ENCODE peak calls at places on chromosomes 16 and 17, in five cellular contexts. V is H1, L is SK-N-SH, S is HepG2, Q is GM12892. D is an unnamed sample.

GRCh38 chr16:49472598-49472997 is 99.0 kb downstream of the C16orf78 start:
- DNase-seq in Q (no peak), S (no peak), V (peak), L (no peak), D (no peak)

GRCh38 chr17:59287887-59288286 is 43.6 kb upstream of the YPEL2 start:
- DNase-seq in S (no peak), L (no peak), V (no peak), Q (no peak), D (no peak)

GRCh38 chr17:42200702-42201101 is 6.4 kb upstream of the GHDC start:
- DNase-seq in Q (no peak), V (no peak), L (peak), S (no peak), D (no peak)

GRCh38 chr17:74852237-74853047 is 7.2 kb downstream of the GRIN2C start:
- DNase-seq in S (peak), V (peak), Q (no peak), L (peak), D (no peak)

GRCh38 chr17:68351395-68351794 is 60.1 kb downstream of the ARSG start:
- DNase-seq in V (no peak), Q (no peak), S (no peak), L (peak), D (no peak)

GRCh38 chr16:27924411-27925118 is 138.9 kb downstream of the GSG1L start:
- DNase-seq in Q (no peak), V (no peak), L (no peak), S (no peak), D (no peak)

GRCh38 chr17:61410555-61411089 is 11.0 kb downstream of the TBX2 start:
- DNase-seq in L (peak), S (no peak), V (peak), Q (peak), D (peak)

GRCh38 chr16:85908889-85909584 is 10.1 kb downstream of the IRF8 start:
- DNase-seq in V (no peak), Q (no peak), L (no peak), S (no peak), D (no peak)

GRCh38 chr17:75006653-75007052 is 5.8 kb upstream of the MRPL58 start:
- DNase-seq in S (peak), Q (no peak), L (no peak), V (no peak), D (no peak)

GRCh38 chr16:29116980-29117379 is 132.1 kb downstream of the LAT start:
- DNase-seq in S (no peak), L (no peak), Q (no peak), V (no peak), D (no peak)

GRCh38 chr17:9487406-9487805 is 88.2 kb downstream of the STX8 start:
- DNase-seq in V (no peak), S (no peak), Q (no peak), L (no peak), D (no peak)

GRCh38 chr16:4105848-4106247 is 10.4 kb downstream of the ADCY9 start:
- DNase-seq in L (no peak), V (no peak), S (no peak), Q (no peak), D (no peak)

GRCh38 chr16:23152386-23153178 is 3.3 kb upstream of the USP31 start:
- DNase-seq in Q (no peak), V (no peak), L (no peak), S (no peak), D (no peak)

GRCh38 chr17:76382803-76383644 is 1.4 kb upstream of the SPHK1 start:
- DNase-seq in Q (peak), L (peak), V (peak), S (peak), D (peak)

GRCh38 chr17:62219500-62219899 is 154.4 kb upstream of the MED13 start:
- DNase-seq in S (no peak), L (no peak), Q (no peak), V (no peak), D (no peak)

GRCh38 chr17:68676856-68677255 is 75.7 kb upstream of the FAM20A start:
- DNase-seq in Q (no peak), V (no peak), S (no peak), L (no peak), D (no peak)

GRCh38 chr16:56109205-56109604 is 82.1 kb upstream of the GNAO1 start:
- DNase-seq in S (no peak), Q (no peak), V (no peak), L (no peak), D (no peak)

GRCh38 chr16:74936902-74937560 is 47.9 kb downstream of the WDR59 start:
- DNase-seq in L (no peak), Q (no peak), V (no peak), S (no peak), D (peak)

GRCh38 chr16:54402270-54402669 is 115.7 kb upstream of the IRX3 start:
- DNase-seq in V (no peak), Q (no peak), S (no peak), L (peak), D (no peak)

GRCh38 chr16:2343211-2343610 is 2.7 kb upstream of the ABCA3 start:
- DNase-seq in V (no peak), S (no peak), L (no peak), Q (no peak), D (no peak)

GRCh38 chr16:2337431-2338296 is 2.9 kb downstream of the ABCA3 start:
- DNase-seq in V (peak), L (no peak), S (no peak), Q (no peak), D (no peak)

GRCh38 chr16:2341456-2342447 is 1.2 kb upstream of the ABCA3 start:
- DNase-seq in S (no peak), L (no peak), Q (no peak), V (peak), D (no peak)

GRCh38 chr16:2340564-2341455 is at the start of gene ABCA3:
- DNase-seq in Q (peak), V (peak), L (peak), S (peak), D (peak)

DNA sequence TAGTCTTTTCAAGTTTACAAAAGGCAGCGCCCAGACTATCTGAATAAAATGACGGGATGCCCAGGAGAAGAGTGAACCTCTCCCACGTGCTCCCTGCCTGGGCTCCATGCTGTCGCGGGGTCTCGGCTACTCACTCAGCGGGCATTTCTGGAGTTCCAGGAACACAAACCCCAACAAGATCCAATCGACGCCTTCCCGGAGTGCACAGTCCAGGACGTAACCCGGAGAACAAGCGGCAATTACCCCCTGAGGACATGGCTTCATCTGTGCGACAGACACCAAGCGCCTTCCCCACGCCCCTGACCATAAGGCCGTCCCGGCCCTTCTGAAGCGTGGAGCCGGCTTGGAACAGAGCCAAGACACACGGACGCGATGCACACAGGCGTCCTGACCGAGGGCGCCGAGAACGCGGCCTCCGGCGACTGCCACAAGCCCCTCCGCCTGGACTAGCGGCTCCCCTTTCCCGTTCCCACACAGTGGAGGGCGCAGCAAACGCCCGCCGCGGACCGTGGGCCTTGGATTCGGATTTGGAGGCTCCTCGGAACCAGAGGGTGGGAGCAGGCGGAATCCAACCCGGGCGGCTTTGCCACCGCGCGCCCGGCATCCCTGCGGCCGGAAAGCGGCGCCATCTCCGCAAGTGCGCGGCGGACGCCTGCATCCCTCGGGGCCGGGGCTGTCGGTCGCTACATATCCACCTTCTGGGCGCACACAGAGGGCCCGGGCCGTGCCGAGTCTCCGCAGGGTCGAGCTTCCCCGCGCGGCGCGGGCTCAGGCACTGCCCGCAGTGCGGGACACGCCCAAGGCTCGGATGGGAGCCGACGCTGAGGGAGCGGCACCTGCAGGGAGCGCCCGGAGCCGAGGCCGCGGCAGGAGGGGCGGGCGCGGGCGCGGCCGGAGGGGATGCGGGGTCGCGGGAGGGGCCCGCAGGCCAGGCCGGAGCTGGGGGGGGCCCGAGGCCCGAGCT is 725 bp downstream of the ABCA3 start:
- DNase-seq in L (peak), S (peak), V (peak), Q (peak), D (peak)
- TF ChIP-seq TAF1 in L (no peak), S (peak), V (peak), Q (no peak), D (no peak)

DNA sequence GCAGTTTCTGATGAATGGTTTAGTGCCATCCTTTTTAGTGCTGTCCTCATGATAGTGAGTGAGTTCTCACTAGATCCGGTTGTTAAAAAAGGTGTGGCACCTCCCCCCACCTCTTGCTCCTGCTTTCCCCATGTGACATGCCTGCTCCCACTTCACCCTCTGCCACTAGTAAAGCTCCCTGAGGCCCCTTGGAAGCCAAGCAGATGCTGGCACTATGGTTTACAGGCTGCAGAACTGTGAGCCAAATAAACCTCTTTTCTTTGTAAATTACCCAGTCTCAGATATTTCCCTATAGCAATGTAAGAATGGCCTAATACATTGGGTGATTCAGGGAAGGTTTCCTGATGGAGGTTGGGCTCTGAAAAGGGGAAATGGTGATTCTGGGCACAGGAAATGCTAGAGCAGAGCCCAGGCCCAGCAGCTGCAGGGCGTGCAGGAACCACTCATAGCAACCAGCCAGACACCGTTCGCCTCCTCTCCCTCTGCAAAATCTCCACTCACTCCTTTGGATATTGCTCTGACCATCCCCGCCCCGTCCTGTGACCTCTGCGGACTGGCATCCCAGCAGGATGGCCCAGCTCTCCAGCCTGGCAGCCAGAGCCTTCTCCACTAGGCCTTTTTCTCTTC is 2.6 kb upstream of the ADORA2B start:
- DNase-seq in S (no peak), V (no peak), L (no peak), Q (no peak), D (no peak)
- TF ChIP-seq POLR2AphosphoS5 in S (no peak), V (no peak), L (no peak), Q (no peak), D (no peak)

GRCh38 chr17:15247891-15248529 is 17.1 kb downstream of the PMP22 start:
- DNase-seq in V (no peak), L (no peak), Q (no peak), S (no peak), D (no peak)
- TF ChIP-seq TAF1 in V (no peak), L (no peak), Q (no peak), S (no peak), D (no peak)

GRCh38 chr17:43906951-43907424 is 348 bp downstream of the MPP2 start:
- DNase-seq in V (no peak), L (no peak), S (no peak), Q (no peak), D (no peak)

GRCh38 chr17:43905985-43906852 is 1.1 kb downstream of the MPP2 start:
- DNase-seq in V (peak), S (peak), L (peak), Q (no peak), D (no peak)

GRCh38 chr17:43909537-43910231 is 2.3 kb upstream of the MPP2 start:
- DNase-seq in Q (no peak), S (no peak), L (no peak), V (no peak), D (no peak)

GRCh38 chr17:43907425-43907981 is at the start of gene MPP2:
- DNase-seq in V (peak), L (peak), Q (peak), S (peak), D (peak)

DNA sequence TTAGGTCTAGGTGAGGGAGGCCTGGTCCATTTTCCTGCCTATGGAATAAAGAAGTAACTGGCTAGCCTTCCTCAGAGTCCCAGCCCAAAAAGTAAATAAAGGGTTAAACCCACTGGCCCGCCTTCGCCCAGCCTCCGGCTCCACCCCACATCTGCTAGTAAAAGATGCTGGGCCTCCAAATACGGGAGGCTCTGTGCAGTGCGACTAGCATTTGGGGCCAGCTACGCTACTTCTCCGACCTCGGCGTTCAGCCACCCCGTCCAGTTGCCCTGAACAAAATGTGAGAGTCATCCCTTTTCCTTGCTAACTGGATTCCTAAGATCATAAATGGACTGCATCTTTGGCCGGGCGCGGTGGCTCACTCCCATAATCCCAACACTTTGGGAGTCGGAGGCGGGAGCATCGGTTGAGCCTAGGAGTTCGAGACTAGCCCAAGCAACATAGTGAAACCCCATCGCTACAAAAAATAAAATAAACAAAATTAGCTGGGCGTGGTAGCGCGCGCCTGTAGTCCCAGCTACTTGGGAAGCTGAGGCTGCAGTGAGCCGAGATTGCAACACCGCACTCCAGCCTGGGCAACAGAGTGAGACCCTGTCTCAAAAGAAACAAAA is 880 bp upstream of the MPP2 start:
- DNase-seq in Q (no peak), V (peak), L (peak), S (no peak), D (peak)
- TF ChIP-seq POLR2AphosphoS5 in Q (no peak), V (no peak), L (no peak), S (no peak), D (no peak)

DNA sequence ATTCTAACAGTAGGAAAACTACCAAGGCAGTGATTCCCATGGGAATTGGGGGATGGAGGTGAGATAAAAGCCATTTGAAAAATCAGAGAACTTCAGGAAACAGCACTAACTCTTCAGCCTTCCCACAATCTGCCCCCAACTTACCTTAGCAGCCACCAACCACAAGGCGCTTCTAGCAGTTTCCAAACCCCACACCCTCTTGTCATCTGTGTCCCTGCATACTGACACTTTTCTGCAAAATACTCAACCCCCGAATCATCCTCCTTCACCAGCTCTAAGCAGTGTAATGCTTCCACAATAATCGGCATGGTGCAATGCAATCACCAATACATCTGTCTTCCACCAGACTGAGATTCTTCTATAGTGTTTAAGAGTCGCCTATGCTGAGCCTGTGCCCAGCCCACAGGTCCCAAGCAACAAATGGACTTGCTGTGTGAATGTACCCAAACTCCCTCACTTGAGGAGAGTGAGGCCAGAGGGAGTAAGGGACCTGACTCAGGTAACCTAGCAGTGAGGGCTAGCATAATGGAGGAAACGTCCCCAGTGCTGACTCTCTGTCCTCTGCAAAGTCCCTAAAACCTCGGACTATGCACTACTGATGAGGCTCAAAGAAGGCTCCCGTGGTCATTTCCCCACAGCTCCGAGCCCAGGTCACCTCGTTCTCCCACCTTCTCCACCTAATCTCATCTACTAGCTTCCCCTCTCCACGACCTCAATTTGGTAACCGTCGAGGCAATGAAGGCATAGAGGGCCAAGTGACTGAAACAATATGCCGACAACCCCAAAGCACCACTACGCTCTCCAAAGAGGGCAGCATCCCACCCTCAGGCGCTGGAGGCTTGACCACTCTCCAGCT is 902 bp downstream of the DYNC1LI2 start:
- DNase-seq in S (no peak), Q (no peak), V (no peak), L (no peak), D (no peak)
- TF ChIP-seq TAF1 in S (no peak), Q (no peak), V (no peak), L (no peak), D (no peak)

D was measured in GM12891.